ENCODE peak calls at places on chromosome 11, in four cellular contexts. H is K562, X is HepG2, A is GM12878. G is an unnamed sample.

GRCh38 chr11:10155793-10156490 is 138.1 kb downstream of the SBF2 start:
- DNase-seq in H (no peak), X (no peak), A (no peak), G (peak)

GRCh38 chr11:87398913-87399312 is 361.2 kb downstream of the TMEM135 start:
- DNase-seq in H (no peak), X (no peak), A (no peak), G (no peak)

GRCh38 chr11:84261707-84262106 is 975.5 kb upstream of the CCDC90B start:
- DNase-seq in H (no peak), X (no peak), A (no peak), G (peak)

GRCh38 chr11:120096756-120097191 is 41.1 kb downstream of the TRIM29 start:
- DNase-seq in H (peak), X (no peak), A (no peak), G (no peak)

GRCh38 chr11:34105957-34106504 is 602 bp downstream of the NAT10 start:
- DNase-seq in H (peak), X (peak), A (no peak), G (no peak)

GRCh38 chr11:15629690-15630321 is 515.1 kb downstream of the INSC start:
- DNase-seq in H (no peak), X (peak), A (no peak), G (peak)

GRCh38 chr11:47394322-47395224 is 13.8 kb upstream of the SLC39A13 start:
- DNase-seq in H (peak), X (peak), A (no peak), G (no peak)

GRCh38 chr11:1077417-1078119 is 2.9 kb downstream of the MUC2 start:
- DNase-seq in H (no peak), X (no peak), A (no peak), G (peak)

GRCh38 chr11:74783241-74783871 is 34.7 kb downstream of the RNF169 start:
- DNase-seq in H (no peak), X (no peak), A (peak), G (no peak)

GRCh38 chr11:98194611-98195010 is 826.1 kb upstream of the CNTN5 start:
- DNase-seq in H (no peak), X (no peak), A (no peak), G (no peak)

GRCh38 chr11:69013009-69013951 is at the start of gene MRGPRF:
- DNase-seq in H (peak), X (no peak), A (no peak), G (peak)
- TF ChIP-seq ETV6 in H (no peak), X (no peak), A (no peak), G (no peak)

GRCh38 chr11:116256155-116256554 is 516.6 kb downstream of the BUD13 start:
- DNase-seq in H (no peak), X (no peak), A (no peak), G (no peak)

GRCh38 chr11:116257092-116257491 is 515.7 kb downstream of the BUD13 start:
- DNase-seq in H (no peak), X (no peak), A (no peak), G (no peak)

GRCh38 chr11:116258821-116259220 is 514.0 kb downstream of the BUD13 start:
- DNase-seq in H (no peak), X (no peak), A (no peak), G (no peak)

GRCh38 chr11:116257871-116258270 is 514.9 kb downstream of the BUD13 start:
- DNase-seq in H (no peak), X (no peak), A (no peak), G (no peak)

GRCh38 chr11:116255234-116255953 is 517.4 kb downstream of the BUD13 start:
- DNase-seq in H (no peak), X (no peak), A (no peak), G (no peak)
- TF ChIP-seq ETV6 in H (no peak), X (no peak), A (no peak), G (no peak)

DNA sequence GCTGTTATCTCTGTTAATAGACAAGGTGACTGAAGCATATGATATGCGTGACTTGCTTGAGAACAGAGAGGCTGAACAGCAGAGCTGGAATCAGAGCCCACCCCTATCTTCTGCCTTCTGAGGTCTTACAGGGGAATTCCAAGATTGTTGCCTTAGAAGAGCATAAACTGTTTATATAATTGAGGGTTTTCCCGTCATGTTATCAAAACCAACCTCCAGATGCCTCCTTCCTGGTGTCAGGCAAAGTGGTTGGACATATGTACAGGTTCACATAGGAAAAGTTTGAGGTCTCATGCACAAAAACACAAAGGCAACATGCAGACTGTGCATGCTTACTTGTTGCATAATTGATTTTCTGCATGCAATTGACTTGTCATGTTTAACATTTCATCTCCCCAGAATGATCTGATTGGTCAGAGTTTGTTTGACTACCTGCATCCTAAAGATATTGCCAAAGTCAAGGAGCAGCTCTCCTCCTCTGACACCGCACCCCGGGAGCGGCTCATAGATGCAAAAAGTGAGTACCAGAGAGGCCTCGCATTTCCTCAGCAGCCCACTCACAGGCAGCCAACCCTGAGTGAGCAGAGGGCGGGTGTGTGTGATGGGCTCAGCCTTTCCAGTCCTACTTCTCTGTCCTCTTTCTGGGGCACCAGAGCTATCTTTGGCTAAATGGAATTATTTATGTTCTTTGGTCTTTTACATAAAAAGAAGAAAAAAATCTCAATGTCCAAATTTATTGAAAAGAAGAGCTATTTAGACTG is 88.9 kb downstream of the BMAL1 start:
- DNase-seq in H (no peak), X (no peak), A (no peak), G (no peak)
- TF ChIP-seq ETV6 in H (no peak), X (no peak), A (no peak), G (no peak)

GRCh38 chr11:126354631-126355323 is 709 bp upstream of the ST3GAL4 start:
- DNase-seq in H (peak), X (no peak), A (no peak), G (no peak)
- TF ChIP-seq ETV6 in H (no peak), X (no peak), A (no peak), G (no peak)

DNA sequence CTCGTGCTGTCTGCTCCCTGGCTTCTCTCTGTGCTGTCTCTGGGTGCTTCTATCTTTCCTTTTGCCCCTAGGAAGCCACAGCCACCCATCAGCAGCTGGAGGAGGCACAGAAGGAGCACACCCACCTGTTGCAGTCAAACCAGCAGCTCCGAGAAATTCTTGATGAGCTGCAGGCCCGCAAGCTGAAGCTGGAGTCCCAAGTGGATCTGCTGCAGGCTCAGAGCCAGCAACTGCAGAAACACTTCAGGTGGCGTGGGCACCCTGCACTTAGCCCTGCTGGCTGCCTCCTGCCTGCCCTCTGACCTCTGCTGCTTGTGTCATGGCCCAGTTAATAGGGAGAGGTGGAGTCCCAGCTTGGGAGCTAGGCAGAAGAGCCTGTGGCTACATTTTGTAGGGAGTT is 67.8 kb downstream of the CEP164 start:
- DNase-seq in H (no peak), X (no peak), A (no peak), G (no peak)
- TF ChIP-seq ETV6 in H (no peak), X (no peak), A (no peak), G (no peak)

G was measured in WTC11.